ENCODE peak calls at places on chromosomes 2 and 18, in five cellular contexts. J is HepG2, W is heart left ventricle, R is adrenal gland, G is spleen. Y is an unnamed sample. For H3K36me3, the result is how much of the 10 kb centered on the place peaks cover.

GRCh38 chr18:3281456-3282400 is 19.8 kb downstream of the MYL12B start:
- DNase-seq in G (no peak), R (no peak), W (no peak), J (peak), Y (no peak)

GRCh38 chr2:18282026-18282425 is 278.4 kb downstream of the RDH14 start:
- DNase-seq in G (no peak), W (no peak), R (no peak), J (no peak), Y (no peak)

GRCh38 chr2:238339395-238339780 is 19.1 kb downstream of the TRAF3IP1 start:
- DNase-seq in R (no peak), J (no peak), G (no peak), W (no peak), Y (no peak)

GRCh38 chr2:55999790-56000189 is 76.2 kb upstream of the EFEMP1 start:
- DNase-seq in R (no peak), W (no peak), J (no peak), G (no peak), Y (no peak)

GRCh38 chr2:424306-425172 is 136.6 kb upstream of the ALKAL2 start:
- DNase-seq in W (no peak), J (no peak), G (no peak), R (no peak), Y (no peak)

GRCh38 chr2:166984188-166984587 is 95.9 kb downstream of the XIRP2 start:
- DNase-seq in W (no peak), G (no peak), R (no peak), J (no peak), Y (no peak)

GRCh38 chr2:180604077-180604476 is 376.3 kb upstream of the UBE2E3 start:
- DNase-seq in W (no peak), G (no peak), J (peak), R (no peak), Y (no peak)

GRCh38 chr2:62340981-62341624 is 145.2 kb downstream of the B3GNT2 start:
- DNase-seq in R (peak), W (peak), G (no peak), J (no peak), Y (no peak)

GRCh38 chr2:72916743-72917137 is 579 bp upstream of the EMX1 start:
- DNase-seq in G (no peak), J (no peak), R (no peak), W (no peak), Y (peak)

GRCh38 chr18:9902832-9903231 is 11.0 kb upstream of the VAPA start:
- DNase-seq in J (no peak), G (no peak), R (no peak), W (peak), Y (no peak)

GRCh38 chr2:217069263-217070042 is 209.6 kb upstream of the TNP1 start:
- DNase-seq in J (no peak), G (no peak), W (no peak), R (no peak), Y (no peak)

GRCh38 chr2:188181439-188181838 is 110.2 kb upstream of the GULP1 start:
- DNase-seq in J (no peak), R (no peak), W (no peak), G (no peak), Y (no peak)

GRCh38 chr2:205323929-205324328 is 358.4 kb upstream of the NRP2 start:
- DNase-seq in G (no peak), W (no peak), R (no peak), J (no peak), Y (no peak)

GRCh38 chr2:120815292-120815691 is 79.6 kb downstream of the GLI2 start:
- DNase-seq in W (peak), G (peak), J (no peak), R (no peak), Y (no peak)

GRCh38 chr2:101841679-101842327 is 144.3 kb downstream of the MAP4K4 start:
- DNase-seq in G (no peak), R (no peak), J (no peak), W (no peak), Y (no peak)

GRCh38 chr18:68735498-68736343 is 20.8 kb upstream of the TMX3 start:
- DNase-seq in W (no peak), R (peak), J (peak), G (no peak), Y (no peak)

GRCh38 chr18:56873441-56874140 is 222.4 kb downstream of the WDR7 start:
- DNase-seq in R (no peak), J (peak), W (no peak), G (no peak), Y (no peak)

GRCh38 chr18:65091737-65092329 is 659.0 kb upstream of the CDH7 start:
- DNase-seq in W (no peak), G (no peak), J (peak), R (peak), Y (no peak)

GRCh38 chr2:176004925-176005324 is 2.9 kb upstream of the LNPK start:
- DNase-seq in W (no peak), J (no peak), G (no peak), R (no peak), Y (no peak)

GRCh38 chr2:70103531-70104061 is 16.3 kb downstream of the PCBP1 start:
- DNase-seq in J (no peak), R (no peak), W (peak), G (no peak), Y (no peak)

GRCh38 chr18:49321271-49321670 is 139.2 kb downstream of the DYM start:
- DNase-seq in W (no peak), R (no peak), G (no peak), J (no peak), Y (no peak)

DNA sequence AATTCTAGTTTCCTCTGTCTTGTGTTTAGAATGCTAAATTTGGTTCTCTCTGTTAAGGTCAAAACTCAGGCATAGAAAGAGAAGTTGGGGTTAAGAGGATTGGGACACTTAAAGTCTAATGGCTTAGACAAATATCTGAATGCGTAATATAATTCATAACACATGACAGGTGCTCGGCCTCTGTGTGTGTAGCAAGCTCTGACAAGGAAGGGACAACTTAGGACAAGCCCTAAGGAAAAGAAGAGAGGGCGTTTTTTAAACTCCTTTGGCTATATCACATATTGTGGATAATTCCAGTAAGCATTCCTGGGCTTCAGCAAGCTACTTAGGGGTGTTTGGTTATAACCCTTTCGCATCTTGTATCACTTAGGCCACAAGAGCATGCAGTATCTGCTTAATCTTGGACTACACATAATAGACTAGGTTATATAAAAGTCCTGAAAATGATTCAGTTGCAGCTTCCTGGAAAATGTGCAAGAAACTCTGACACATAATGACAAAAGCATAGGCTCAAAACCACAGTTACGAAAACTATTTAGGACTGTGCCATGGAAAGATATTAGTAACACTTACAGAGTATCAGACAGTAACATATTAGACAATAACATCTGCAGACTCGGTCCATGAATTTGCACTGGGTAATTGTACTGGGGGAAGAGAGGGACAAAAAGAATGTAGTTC is 16.0 kb upstream of the CREB1 start:
- DNase-seq in R (no peak), G (no peak), W (no peak), J (no peak), Y (no peak)
- H3K36me3 ChIP-seq in R (under half), G (under half), W (under half), J (under half), Y (under half)

DNA sequence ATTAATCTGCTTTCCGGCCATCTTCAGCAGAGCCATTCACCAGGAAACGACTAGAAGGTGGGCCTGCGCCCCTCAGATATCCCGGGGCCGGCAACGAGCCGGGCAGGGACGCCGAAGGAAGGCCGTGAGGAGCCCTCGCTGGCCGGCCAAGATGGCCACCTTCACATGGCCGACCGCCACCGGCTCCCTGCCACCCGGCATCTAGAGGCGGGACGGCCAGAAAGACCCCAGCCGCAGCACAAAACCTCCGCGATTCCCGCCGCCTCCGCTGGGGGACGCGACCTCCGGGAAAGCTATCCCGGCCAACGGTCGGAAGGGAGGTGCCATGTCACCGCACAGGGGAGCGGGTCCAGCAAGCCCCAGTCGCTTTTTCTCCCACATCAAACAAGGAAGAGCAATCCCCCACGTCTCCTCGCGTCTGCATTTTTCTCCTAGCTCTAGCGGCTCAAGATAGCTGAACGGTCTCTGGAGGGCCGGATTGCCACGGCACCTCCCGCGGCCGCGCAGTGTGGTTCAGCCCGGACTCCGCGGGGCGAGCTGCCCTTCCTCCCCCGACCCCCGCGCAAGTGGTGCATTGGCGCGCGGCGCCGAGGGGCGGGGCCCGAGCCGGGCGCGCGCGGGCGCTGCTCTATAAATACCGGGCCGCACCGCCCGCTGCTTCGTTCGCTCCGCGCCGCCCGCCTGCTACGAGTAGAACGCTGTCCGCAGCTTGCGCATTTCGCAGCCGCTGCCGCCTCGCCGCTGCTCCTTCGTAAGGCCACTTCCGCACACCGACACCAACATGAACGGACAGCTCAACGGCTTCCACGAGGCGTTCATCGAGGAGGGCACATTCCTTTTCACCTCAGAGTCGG is at the start of gene MAT2A:
- DNase-seq in G (peak), W (peak), J (peak), R (peak), Y (peak)
- TF ChIP-seq POLR2A in G (peak), W (peak), J (peak), R (peak), Y (peak)

DNA sequence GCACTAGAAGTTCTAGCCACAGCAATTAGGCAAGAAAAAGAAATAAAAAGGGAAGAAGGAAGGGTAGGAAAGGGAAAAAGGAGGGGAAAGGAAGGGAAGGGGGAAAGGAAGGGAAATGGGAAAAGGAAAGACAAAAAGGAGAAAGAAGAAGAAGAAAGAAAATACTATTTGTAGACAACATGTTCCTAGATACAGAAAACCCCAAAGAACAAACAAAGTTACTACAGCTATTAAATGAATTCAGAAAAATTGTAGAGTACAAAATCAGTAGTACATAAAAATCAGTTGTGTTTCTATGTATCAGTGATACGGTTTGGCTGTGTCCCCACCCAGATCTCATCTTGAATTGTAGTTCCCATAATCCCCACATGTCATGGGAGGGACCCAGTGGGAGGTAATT is 52.3 kb downstream of the RPE start:
- DNase-seq in R (no peak), G (no peak), J (no peak), W (no peak), Y (no peak)
- H3K36me3 ChIP-seq in R (under half), G (under half), J (under half), W (under half), Y (under half)

GRCh38 chr2:31233216-31233615 is 736 bp upstream of the EHD3 start:
- DNase-seq in J (no peak), R (no peak), W (no peak), G (no peak), Y (no peak)

GRCh38 chr2:31232586-31232985 is 1.4 kb upstream of the EHD3 start:
- DNase-seq in G (no peak), R (no peak), W (no peak), J (no peak), Y (no peak)

GRCh38 chr2:31234690-31235503 is 945 bp downstream of the EHD3 start:
- DNase-seq in G (no peak), J (no peak), R (no peak), W (no peak), Y (no peak)

GRCh38 chr2:31235504-31235902 is 1.6 kb downstream of the EHD3 start:
- DNase-seq in W (no peak), J (no peak), R (peak), G (no peak), Y (no peak)

DNA sequence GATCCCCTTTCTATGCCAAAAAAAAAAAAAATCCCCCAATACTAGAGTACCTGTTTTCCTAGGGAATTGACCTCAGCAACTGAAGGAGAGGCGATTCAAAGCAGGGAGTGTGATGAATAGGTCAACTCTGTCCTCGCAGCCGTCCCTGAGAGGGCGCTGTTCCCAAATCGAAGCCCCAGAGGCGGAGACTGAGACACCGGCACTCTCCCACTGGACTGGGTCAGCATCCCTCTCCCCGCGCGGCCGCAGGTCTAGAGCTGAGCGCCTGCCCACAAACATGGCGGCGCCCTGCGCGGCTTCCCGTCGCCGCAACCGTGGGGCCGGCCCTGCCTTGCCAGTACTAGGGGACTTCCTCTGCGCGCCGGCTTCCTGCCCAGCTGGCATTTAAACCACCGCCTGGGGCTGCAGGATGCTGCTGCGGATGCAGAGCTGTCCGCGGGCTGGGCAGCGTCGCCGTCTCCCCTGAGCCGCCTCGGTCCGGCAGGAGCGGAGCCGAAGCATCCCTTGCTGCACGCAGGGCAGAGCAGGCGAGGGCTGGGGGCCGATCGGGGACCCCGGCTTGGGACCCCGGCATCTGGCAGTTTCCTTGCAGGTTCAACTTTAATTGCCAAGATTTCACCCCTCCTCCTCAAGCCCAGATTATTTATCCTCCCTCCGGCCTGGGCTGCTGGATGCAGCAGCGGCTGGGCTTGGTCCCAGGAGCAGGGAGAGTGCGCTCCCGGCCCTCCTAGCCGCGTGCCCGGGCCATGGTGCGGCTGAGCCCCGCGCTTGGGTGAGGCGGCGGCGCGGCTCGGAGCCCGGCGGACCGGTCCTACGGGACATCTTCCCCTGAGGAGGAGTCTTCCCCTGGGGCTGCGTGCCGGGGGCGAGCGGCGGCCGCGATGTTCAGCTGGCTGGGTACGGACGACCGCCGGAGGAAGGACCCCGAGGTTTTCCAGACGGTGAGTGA is at the start of gene EHD3:
- DNase-seq in G (peak), W (peak), J (peak), R (peak), Y (peak)
- TF ChIP-seq POLR2A in G (no peak), W (peak), J (no peak), R (peak), Y (no peak)

DNA sequence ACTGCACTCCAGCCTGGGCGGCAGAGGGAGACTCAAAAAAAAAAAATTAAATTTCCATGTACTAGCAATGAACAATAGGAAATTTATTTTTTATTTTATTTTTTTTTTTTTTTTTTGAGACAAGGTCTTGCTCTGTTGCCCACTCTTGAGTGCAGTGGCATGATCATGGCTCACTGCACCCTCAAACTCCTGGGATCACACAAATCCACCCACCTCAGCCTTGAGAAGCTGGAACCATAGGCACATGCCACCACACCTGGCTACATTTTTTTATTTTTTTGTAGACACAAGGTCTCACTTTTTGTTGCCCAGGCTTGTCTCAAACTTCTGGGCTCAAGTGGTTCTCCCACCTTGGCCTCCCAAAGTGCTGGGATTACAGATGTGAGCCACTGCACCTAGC is 16.9 kb downstream of the CNOT9 start:
- DNase-seq in G (no peak), R (no peak), W (no peak), J (no peak), Y (no peak)
- H3K36me3 ChIP-seq in G (half or more), R (under half), W (half or more), J (under half), Y (under half)

GRCh38 chr2:182970486-182970885 is 67.8 kb downstream of the NCKAP1 start:
- DNase-seq in J (no peak), G (no peak), W (no peak), R (no peak), Y (no peak)
- TF ChIP-seq POLR2A in J (no peak), G (no peak), W (no peak), R (no peak), Y (no peak)

GRCh38 chr18:58970943-58971799 is 106.5 kb downstream of the ZNF532 start:
- DNase-seq in J (no peak), R (no peak), W (no peak), G (no peak), Y (no peak)
- H3K36me3 ChIP-seq in J (under half), R (under half), W (half or more), G (under half), Y (under half)

GRCh38 chr18:13613591-13614317 is 112.6 kb downstream of the FAM210A start:
- DNase-seq in W (no peak), R (no peak), J (no peak), G (peak), Y (no peak)
- TF ChIP-seq POLR2A in W (no peak), R (no peak), J (no peak), G (no peak), Y (no peak)

Y was measured in gastrocnemius medialis.